ENCODE peak calls at places on chromosomes 16 and 17, in nine cellular contexts. C is HuH-7.5; G is stimulated activated naive CD8-positive, alpha-beta T cell treated with anti-CD3 and anti-CD28 coated beads, Interleukin-15, Interleukin-2, amounts not matched to agents 100 U/mL and 50 U/mL, for 24 hours; L is head of caudate nucleus; O is HCEC 1CT; R is GM12892; H is memory B cell; E is erythroblast; T is colonic mucosa. D is an unnamed sample.

GRCh38 chr16:58024673-58025350 is 742 bp upstream of the MMP15 start:
- DNase-seq in C (peak), G (peak), L (no peak), O (no peak), R (no peak), H (no peak), E (peak), T (peak), D (peak)

GRCh38 chr16:52469775-52470174 is 77.2 kb downstream of the TOX3 start:
- DNase-seq in C (no peak), G (no peak), L (no peak), O (no peak), R (no peak), H (no peak), E (no peak), T (no peak), D (no peak)

GRCh38 chr16:30464078-30464477 is 8.5 kb upstream of the ITGAL start:
- DNase-seq in C (no peak), G (no peak), L (no peak), O (no peak), R (no peak), H (no peak), E (no peak), T (no peak), D (no peak)

GRCh38 chr17:43857141-43857540 is 10.2 kb downstream of the CD300LG start:
- DNase-seq in C (no peak), G (no peak), L (no peak), O (no peak), R (no peak), H (no peak), E (no peak), T (no peak), D (no peak)

GRCh38 chr17:82020874-82021727 is 1.6 kb downstream of the CENPX start:
- DNase-seq in C (peak), G (peak), L (peak), O (peak), R (no peak), H (no peak), E (peak), T (peak), D (peak)

GRCh38 chr16:57128787-57129389 is 36.5 kb downstream of the CPNE2 start:
- DNase-seq in C (no peak), G (peak), L (no peak), O (no peak), R (no peak), H (no peak), E (no peak), T (no peak), D (peak)

GRCh38 chr17:77898521-77899434 is 59.7 kb upstream of the TNRC6C start:
- DNase-seq in C (no peak), G (no peak), L (no peak), O (no peak), R (no peak), H (no peak), E (no peak), T (no peak), D (no peak)

GRCh38 chr17:68403122-68403521 is 54.2 kb downstream of the WIPI1 start:
- DNase-seq in C (no peak), G (no peak), L (no peak), O (no peak), R (no peak), H (no peak), E (no peak), T (no peak), D (no peak)

GRCh38 chr16:28317040-28317880 is 24.9 kb downstream of the SBK1 start:
- DNase-seq in C (peak), G (peak), L (peak), O (no peak), R (peak), H (peak), E (peak), T (peak), D (peak)

GRCh38 chr17:4739122-4740024 is at the start of the genes CXCL16 and ZMYND15:
- DNase-seq in C (peak), G (peak), L (peak), O (no peak), R (peak), H (peak), E (peak), T (peak), D (peak)

GRCh38 chr16:89917773-89918452 is 749 bp upstream of the MC1R start:
- DNase-seq in C (peak), G (peak), L (peak), O (peak), R (peak), H (no peak), E (peak), T (peak), D (peak)

GRCh38 chr17:8019665-8020064 is 17.2 kb downstream of the GUCY2D start:
- DNase-seq in C (no peak), G (peak), L (no peak), O (no peak), R (no peak), H (no peak), E (no peak), T (no peak), D (no peak)

GRCh38 chr17:75756451-75757085 is 8.4 kb downstream of the GALK1 start:
- DNase-seq in C (no peak), G (no peak), L (no peak), O (no peak), R (no peak), H (no peak), E (no peak), T (no peak), D (no peak)

GRCh38 chr17:80742091-80742490 is 197.5 kb downstream of the RPTOR start:
- DNase-seq in C (no peak), G (no peak), L (peak), O (no peak), R (no peak), H (no peak), E (no peak), T (no peak), D (no peak)

GRCh38 chr16:2450975-2451381 is 8.9 kb upstream of the TEDC2 start:
- DNase-seq in C (no peak), G (no peak), L (no peak), O (no peak), R (no peak), H (no peak), E (no peak), T (no peak), D (no peak)

GRCh38 chr17:82350182-82351030 is 8.6 kb upstream of the TEX19 start:
- DNase-seq in C (no peak), G (peak), L (no peak), O (no peak), R (no peak), H (no peak), E (peak), T (no peak), D (no peak)

GRCh38 chr16:55116165-55116894 is 185.7 kb downstream of the IRX5 start:
- DNase-seq in C (no peak), G (no peak), L (no peak), O (no peak), R (no peak), H (no peak), E (no peak), T (no peak), D (no peak)

GRCh38 chr16:12500771-12501170 is 302.9 kb downstream of the CPPED1 start:
- DNase-seq in C (no peak), G (no peak), L (peak), O (no peak), R (no peak), H (no peak), E (no peak), T (peak), D (no peak)

GRCh38 chr17:6465206-6466003 is 21.1 kb downstream of the PIMREG start:
- DNase-seq in C (no peak), G (no peak), L (no peak), O (no peak), R (no peak), H (no peak), E (no peak), T (no peak), D (no peak)

D was measured in CD4-positive, alpha-beta memory T cell.